ENCODE peak calls at places on chromosomes 6 and 20, in five cellular contexts. B is endothelial cell of umbilical vein, W is left lung, E is endothelial cell, P is tibial nerve. L is an unnamed sample.

GRCh38 chr6:49668083-49668511 is 31.5 kb upstream of the RHAG start:
- DNase-seq in E (no peak), B (no peak), P (no peak), W (no peak), L (no peak)

GRCh38 chr6:119566546-119567263 is 217.1 kb upstream of the MAN1A1 start:
- DNase-seq in P (no peak), W (no peak), B (no peak), E (no peak), L (no peak)

GRCh38 chr20:911882-912600 is 4.1 kb downstream of the ANGPT4 start:
- DNase-seq in P (no peak), E (no peak), W (no peak), B (no peak), L (no peak)

GRCh38 chr20:47355489-47356219 is 845 bp downstream of the ZMYND8 start:
- DNase-seq in B (peak), W (no peak), P (no peak), E (no peak), L (no peak)

GRCh38 chr6:43493230-43493629 is 15.9 kb downstream of the TJAP1 start:
- DNase-seq in P (no peak), E (no peak), W (no peak), B (no peak), L (no peak)

GRCh38 chr6:44011350-44011925 is 115.8 kb downstream of the MRPL14 start:
- DNase-seq in E (no peak), B (no peak), P (no peak), W (no peak), L (no peak)

GRCh38 chr6:110951986-110952794 is 6.3 kb upstream of the GTF3C6 start:
- DNase-seq in W (no peak), P (no peak), E (no peak), B (no peak), L (no peak)

GRCh38 chr20:61814244-61814643 is 251.4 kb downstream of the TAF4 start:
- DNase-seq in B (no peak), P (no peak), W (peak), E (no peak), L (no peak)

GRCh38 chr6:106143582-106144139 is 57.5 kb downstream of the PRDM1 start:
- DNase-seq in E (no peak), W (no peak), B (no peak), P (no peak), L (no peak)

GRCh38 chr6:38262041-38262440 is 377.7 kb downstream of the BTBD9 start:
- DNase-seq in P (no peak), B (peak), E (no peak), W (no peak), L (no peak)

GRCh38 chr6:48101277-48101676 is 9.7 kb downstream of the PTCHD4 start:
- DNase-seq in P (no peak), W (no peak), E (no peak), B (peak), L (peak)

GRCh38 chr6:151448623-151449022 is 3.3 kb downstream of the RMND1 start:
- DNase-seq in E (no peak), W (no peak), P (no peak), B (no peak), L (no peak)

GRCh38 chr6:89375902-89376301 is 23.4 kb upstream of the UBE2J1 start:
- DNase-seq in P (no peak), B (no peak), W (no peak), E (no peak), L (no peak)

GRCh38 chr6:71190809-71191208 is 97.8 kb upstream of the OGFRL1 start:
- DNase-seq in B (peak), W (no peak), E (no peak), P (no peak), L (no peak)

GRCh38 chr20:52425253-52425652 is 233.7 kb upstream of the ZFP64 start:
- DNase-seq in B (no peak), E (no peak), W (no peak), P (no peak), L (no peak)

GRCh38 chr20:40441771-40442170 is 247.3 kb downstream of the MAFB start:
- DNase-seq in P (no peak), W (no peak), B (no peak), E (no peak), L (no peak)

GRCh38 chr20:40442181-40442963 is 246.7 kb downstream of the MAFB start:
- DNase-seq in B (no peak), E (no peak), W (no peak), P (no peak), L (no peak)

GRCh38 chr20:40449144-40449543 is 239.9 kb downstream of the MAFB start:
- DNase-seq in P (no peak), W (no peak), E (no peak), B (no peak), L (no peak)

GRCh38 chr20:40446868-40447267 is 242.2 kb downstream of the MAFB start:
- DNase-seq in W (no peak), E (no peak), P (no peak), B (no peak), L (no peak)

GRCh38 chr20:40443731-40444130 is 245.3 kb downstream of the MAFB start:
- DNase-seq in W (no peak), B (no peak), E (no peak), P (no peak), L (no peak)
- TF ChIP-seq CTCF in W (no peak), B (no peak), E (no peak), P (no peak), L (no peak)

DNA sequence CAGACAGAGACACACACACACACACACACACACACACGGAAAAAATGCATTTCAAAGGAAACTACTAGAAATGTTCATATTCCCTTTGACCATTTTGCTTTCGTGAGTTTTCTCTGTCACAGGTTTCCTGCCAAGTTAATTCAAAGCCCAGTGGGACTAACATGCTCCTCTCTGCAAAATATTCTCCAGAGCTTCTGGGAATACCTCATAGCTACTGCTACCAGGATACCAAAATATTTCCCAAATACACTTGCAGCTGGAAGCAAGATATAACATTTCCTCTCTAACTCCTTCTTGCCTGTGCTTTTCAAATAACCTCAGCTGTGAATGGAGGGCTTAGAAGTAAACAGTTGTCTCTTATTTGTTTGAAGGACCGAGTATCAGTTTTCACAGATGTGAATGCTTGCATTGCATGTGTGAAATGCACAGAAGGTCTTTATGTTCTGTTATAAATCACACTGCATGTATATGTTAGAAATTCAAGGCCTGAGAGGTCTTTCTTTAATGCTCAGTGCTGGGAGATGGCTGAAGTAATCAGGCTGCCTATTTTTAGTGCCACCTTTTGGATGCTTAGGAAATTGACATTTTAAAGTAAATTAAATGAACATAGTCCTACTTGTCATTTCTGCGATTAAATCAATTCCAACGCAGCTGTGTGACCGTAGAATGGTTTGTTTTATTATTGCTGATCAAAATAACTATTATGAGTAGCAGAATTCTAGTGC is 8.7 kb upstream of the FAM209A start:
- DNase-seq in W (no peak), P (no peak), E (no peak), B (peak), L (no peak)
- TF ChIP-seq CTCF in W (peak), P (no peak), E (no peak), B (no peak), L (peak)

GRCh38 chr6:156948807-156949206 is 171.6 kb downstream of the ARID1B start:
- DNase-seq in B (peak), P (no peak), E (no peak), W (no peak), L (no peak)
- TF ChIP-seq CTCF in B (no peak), P (no peak), E (no peak), W (no peak), L (no peak)

GRCh38 chr6:40874495-40874894 is 164.5 kb downstream of the UNC5CL start:
- DNase-seq in W (no peak), P (no peak), B (no peak), E (peak), L (no peak)
- TF ChIP-seq CTCF in W (no peak), P (no peak), B (no peak), E (no peak), L (no peak)

GRCh38 chr20:37903317-37904007 is 535 bp downstream of the VSTM2L start:
- DNase-seq in P (no peak), E (peak), B (no peak), W (peak), L (peak)
- TF ChIP-seq CTCF in P (no peak), E (peak), B (peak), W (no peak), L (peak)

DNA sequence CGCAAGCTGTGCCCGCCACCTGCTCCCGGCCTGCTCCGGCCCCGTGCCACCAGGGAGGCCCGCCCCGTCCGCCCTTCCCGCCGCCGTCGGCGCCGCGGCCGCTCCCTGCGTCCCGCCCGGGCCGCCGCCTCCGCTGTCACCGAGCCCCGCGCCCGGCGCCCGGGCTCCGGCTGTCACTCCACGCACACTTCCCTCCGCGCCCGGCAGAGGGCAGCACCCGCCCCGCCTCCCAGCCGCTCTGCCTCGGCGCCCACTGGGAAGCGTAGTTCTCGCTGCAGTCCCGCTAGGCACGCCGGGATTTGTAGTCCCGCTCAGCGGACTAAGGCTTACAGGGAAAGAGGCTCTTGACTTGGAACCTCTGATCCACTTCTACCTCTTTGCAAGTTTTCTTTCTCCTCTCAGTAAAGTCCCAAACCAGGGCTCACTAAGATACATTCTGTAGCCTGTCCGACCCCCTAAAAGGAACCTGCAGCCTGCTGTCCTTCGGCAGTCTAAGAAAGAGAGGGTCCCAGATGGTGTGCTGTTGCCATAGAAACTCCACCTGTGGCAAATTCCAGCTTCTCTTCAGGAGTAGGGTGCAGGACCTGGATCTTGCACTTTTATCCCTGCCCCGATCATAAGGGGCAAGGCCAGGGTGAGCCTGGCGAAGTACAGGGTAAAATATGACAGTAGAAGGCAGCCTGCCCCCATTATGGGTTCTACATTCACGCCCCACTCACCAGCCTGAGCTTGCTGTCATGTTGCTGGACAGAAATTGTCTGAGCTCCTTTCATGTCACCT is at the start of gene TFEB:
- DNase-seq in P (peak), B (peak), W (peak), E (peak), L (peak)
- TF ChIP-seq CTCF in P (peak), B (peak), W (peak), E (peak), L (peak)

DNA sequence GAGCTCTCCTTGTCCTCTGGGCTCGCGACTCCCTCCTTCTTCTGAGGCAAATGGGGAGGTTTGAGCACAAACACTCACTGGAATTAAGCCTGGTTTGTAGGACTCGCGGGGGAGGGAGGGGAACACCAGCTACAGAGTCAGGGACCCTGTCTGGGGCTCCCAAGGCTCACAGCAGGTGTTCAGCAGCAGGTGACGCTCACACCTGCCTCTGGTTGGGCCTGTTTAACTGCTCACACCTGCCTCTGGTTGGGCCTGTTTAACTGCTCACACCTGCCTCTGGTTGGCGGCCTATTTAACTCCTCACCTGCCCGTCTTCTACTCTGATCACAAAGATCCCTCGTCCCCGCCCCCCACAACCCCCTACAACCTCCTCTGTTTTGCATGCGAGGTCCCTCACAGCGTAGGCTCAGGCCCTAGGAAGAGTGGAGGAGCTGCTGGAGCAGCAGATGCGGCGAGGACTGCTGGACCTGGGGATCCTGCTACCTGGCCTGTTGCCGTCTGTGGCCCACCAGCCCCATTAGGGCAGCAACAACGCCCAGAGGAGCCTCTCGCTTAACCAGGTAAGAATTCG is 181.9 kb downstream of the ERMARD start:
- DNase-seq in P (no peak), W (no peak), B (no peak), E (no peak), L (no peak)
- TF ChIP-seq CTCF in P (no peak), W (no peak), B (no peak), E (no peak), L (no peak)

L was measured in GM10248.